ENCODE peak calls at places on chromosomes 11 and 22, in four cellular contexts. P is AG09309, Q is upper lobe of right lung, K is AG04450. M is an unnamed sample.

GRCh38 chr22:36299295-36299694 is 46.4 kb downstream of the APOL1 start:
- DNase-seq in Q (no peak), P (no peak), K (no peak), M (no peak)

GRCh38 chr11:86874314-86875056 is 74.1 kb downstream of the PRSS23 start:
- DNase-seq in Q (no peak), P (no peak), K (no peak), M (no peak)

GRCh38 chr11:32435152-32435480 is 223 bp downstream of the WT1 start:
- DNase-seq in Q (no peak), K (no peak), P (no peak), M (no peak)

GRCh38 chr11:16096336-16096735 is 260.0 kb downstream of the SOX6 start:
- DNase-seq in P (no peak), Q (no peak), K (no peak), M (no peak)

GRCh38 chr11:118145285-118146227 is 7.1 kb downstream of the SCN4B start:
- DNase-seq in K (no peak), Q (peak; percentile 94), P (no peak), M (no peak)

GRCh38 chr11:63841554-63841953 is 2.6 kb downstream of the MARK2 start:
- DNase-seq in Q (peak; percentile 72), P (no peak), K (no peak), M (no peak)

GRCh38 chr11:17077240-17077519 is 287 bp downstream of the RPS13 start:
- DNase-seq in P (no peak), Q (no peak), K (no peak), M (no peak)

GRCh38 chr22:35928273-35928798 is 100.3 kb downstream of the RBFOX2 start:
- DNase-seq in K (no peak), Q (no peak), P (no peak), M (no peak)

GRCh38 chr11:28615542-28615941 is 507.4 kb downstream of the METTL15 start:
- DNase-seq in Q (no peak), K (no peak), P (no peak), M (no peak)

GRCh38 chr22:35539910-35540599 is 576 bp upstream of the RASD2 start:
- DNase-seq in P (no peak), K (no peak), Q (peak; percentile 79), M (no peak)

GRCh38 chr11:47641585-47642098 is 717 bp downstream of the MTCH2 start:
- DNase-seq in Q (no peak), P (no peak), K (no peak), M (no peak)

GRCh38 chr11:12284321-12285050 is 92.9 kb upstream of the PARVA start:
- DNase-seq in P (peak; percentile 32), Q (no peak), K (peak; percentile 32), M (no peak)

GRCh38 chr11:130510407-130511006 is 62.1 kb downstream of the ADAMTS15 start:
- DNase-seq in P (no peak), K (no peak), Q (no peak), M (no peak)

GRCh38 chr22:41052661-41053490 is 39.5 kb upstream of the EP300 start:
- DNase-seq in K (peak; percentile 61), P (peak; percentile 28), Q (no peak), M (no peak)

GRCh38 chr11:57646756-57647303 is 2.9 kb downstream of the YPEL4 start:
- DNase-seq in K (no peak), Q (no peak), P (no peak), M (no peak)

GRCh38 chr11:1727861-1728260 is 22.5 kb downstream of the IFITM10 start:
- DNase-seq in Q (no peak), K (no peak), P (no peak), M (no peak)

GRCh38 chr11:117610045-117610444 is 187.0 kb downstream of the DSCAML1 start:
- DNase-seq in Q (no peak), P (no peak), K (no peak), M (no peak)

GRCh38 chr11:109552376-109552775 is 130.4 kb downstream of the C11orf87 start:
- DNase-seq in P (no peak), K (no peak), Q (no peak), M (no peak)

GRCh38 chr22:44561139-44561840 is 63.3 kb upstream of the RTL6 start:
- DNase-seq in P (no peak), Q (peak; percentile 13), K (no peak), M (no peak)

GRCh38 chr22:23815781-23816551 is 22.8 kb downstream of the DERL3 start:
- DNase-seq in P (no peak), K (no peak), Q (no peak), M (no peak)

GRCh38 chr22:44885806-44886360 is 123.9 kb downstream of the PHF21B start:
- DNase-seq in Q (peak; percentile 44), K (no peak), P (no peak), M (no peak)

GRCh38 chr11:94325681-94326080 is 21.3 kb downstream of the IZUMO1R start:
- DNase-seq in K (no peak), Q (peak; percentile 69), P (no peak), M (no peak)

GRCh38 chr11:70505761-70506657 is 107.7 kb downstream of the CTTN start:
- DNase-seq in P (no peak), K (no peak), Q (peak; percentile 53), M (no peak)

GRCh38 chr22:46008291-46008690 is 31.3 kb upstream of the WNT7B start:
- DNase-seq in Q (peak; percentile 63), P (no peak), K (no peak), M (no peak)
- TF ChIP-seq CTCF in Q (no peak), P (no peak), K (no peak), M (no peak)

GRCh38 chr11:128555606-128556005 is 31.8 kb downstream of the ETS1 start:
- DNase-seq in Q (no peak), P (no peak), K (no peak), M (no peak)
- TF ChIP-seq CTCF in Q (peak; percentile 39), P (peak; percentile 44), K (peak; percentile 49), M (peak; percentile 46)

GRCh38 chr11:83063073-83063754 is 8.5 kb downstream of the RAB30 start:
- DNase-seq in Q (no peak), K (no peak), P (peak; percentile 44), M (no peak)
- TF ChIP-seq CTCF in Q (no peak), K (no peak), P (no peak), M (no peak)

GRCh38 chr22:29216873-29217666 is 11.4 kb downstream of the EMID1 start:
- DNase-seq in K (peak; percentile 38), P (peak; percentile 42), Q (no peak), M (peak; percentile 3)

GRCh38 chr22:29217827-29218757 is 12.4 kb downstream of the EMID1 start:
- DNase-seq in Q (no peak), K (no peak), P (no peak), M (no peak)

GRCh38 chr22:29216011-29216872 is 10.5 kb downstream of the EMID1 start:
- DNase-seq in Q (no peak), P (no peak), K (no peak), M (no peak)

GRCh38 chr22:29219881-29220670 is 14.4 kb downstream of the EMID1 start:
- DNase-seq in P (no peak), Q (no peak), K (no peak), M (no peak)

DNA sequence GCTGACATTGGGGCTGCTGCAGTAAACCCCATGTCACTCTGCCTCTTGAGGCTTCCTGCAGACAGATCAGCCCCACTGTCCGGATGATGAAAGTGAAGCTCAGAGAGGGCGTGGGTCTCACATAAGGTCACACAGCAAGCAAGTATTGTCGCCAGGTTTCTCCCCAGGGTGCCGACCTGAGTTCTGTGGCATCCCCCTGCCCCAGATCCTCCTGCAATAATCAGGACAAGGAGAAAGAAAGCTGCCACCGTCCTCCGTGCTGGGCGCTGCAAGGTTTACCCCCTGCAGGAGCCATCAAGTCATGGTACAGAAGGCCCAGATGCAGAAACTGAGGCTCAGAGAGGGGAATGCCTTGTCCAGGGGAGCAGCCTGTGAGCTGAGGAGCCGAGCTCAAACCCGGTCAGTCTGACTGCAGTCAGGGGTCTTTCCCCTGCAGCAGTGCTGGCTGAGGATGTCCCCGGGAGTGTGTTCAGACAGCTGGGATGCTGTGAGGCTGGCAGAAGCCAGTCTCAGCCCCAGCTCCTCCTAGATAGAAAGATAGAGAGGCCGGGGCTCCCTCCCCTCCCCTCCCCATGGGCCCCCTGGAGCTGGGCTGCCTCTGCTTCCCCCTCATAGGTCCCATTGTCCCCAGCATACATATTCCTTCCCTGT is 13.2 kb downstream of the EMID1 start:
- DNase-seq in P (no peak), Q (no peak), K (no peak), M (no peak)
- TF ChIP-seq CTCF in P (no peak), Q (no peak), K (no peak), M (no peak)

GRCh38 chr22:27748355-27749168 is 53.0 kb downstream of the MN1 start:
- DNase-seq in K (no peak), P (peak; percentile 16), Q (peak; percentile 12), M (peak; percentile 49)

GRCh38 chr22:27745809-27746208 is 55.7 kb downstream of the MN1 start:
- DNase-seq in K (no peak), Q (no peak), P (no peak), M (no peak)

GRCh38 chr22:27749597-27750225 is 51.8 kb downstream of the MN1 start:
- DNase-seq in Q (no peak), P (no peak), K (no peak), M (no peak)

GRCh38 chr22:27746918-27747317 is 54.6 kb downstream of the MN1 start:
- DNase-seq in K (no peak), P (no peak), Q (no peak), M (no peak)

GRCh38 chr22:27747396-27748256 is 53.9 kb downstream of the MN1 start:
- DNase-seq in Q (no peak), P (no peak), K (no peak), M (no peak)
- TF ChIP-seq CTCF in Q (no peak), P (peak; percentile 14), K (no peak), M (peak; percentile 37)

GRCh38 chr11:78586452-78587046 is 11.9 kb upstream of the NARS2 start:
- DNase-seq in K (no peak), Q (no peak), P (no peak), M (no peak)
- TF ChIP-seq CTCF in K (peak; percentile 55), Q (peak; percentile 56), P (peak; percentile 39), M (peak; percentile 48)

M was measured in BJ.